ENCODE peak calls at places on chromosomes 1 and 21, in six cellular contexts. B, A, V, Q, H and K are unnamed samples.

GRCh38 chr1:207091185-207091906 is 2.7 kb downstream of the C4BPB start:
- DNase-seq in A (no peak), Q (no peak), B (no peak), V (no peak), H (no peak), K (no peak)

GRCh38 chr1:19032701-19033515 is 76.4 kb upstream of the IFFO2 start:
- DNase-seq in B (no peak), Q (peak), V (no peak), A (no peak), H (no peak), K (no peak)

GRCh38 chr1:6358757-6359567 is 34.6 kb downstream of the ACOT7 start:
- DNase-seq in V (no peak), B (no peak), Q (no peak), A (peak), H (no peak), K (peak)

GRCh38 chr1:43541721-43542401 is 11.2 kb downstream of the PTPRF start:
- DNase-seq in B (no peak), H (no peak), Q (peak), A (no peak), V (peak), K (peak)

GRCh38 chr21:44557491-44558328 is 885 bp downstream of the KRTAP10-3 start:
- DNase-seq in B (no peak), A (no peak), H (no peak), Q (no peak), V (no peak), K (no peak)

GRCh38 chr1:196467230-196467629 is 141.0 kb downstream of the KCNT2 start:
- DNase-seq in A (peak), B (no peak), V (no peak), H (no peak), Q (no peak), K (no peak)

GRCh38 chr1:94067196-94067595 is 53.8 kb downstream of the ABCA4 start:
- DNase-seq in H (no peak), B (no peak), Q (no peak), V (no peak), A (peak), K (no peak)

GRCh38 chr1:111735858-111736544 is 3.2 kb downstream of the INKA2 start:
- DNase-seq in A (peak), V (no peak), H (no peak), B (no peak), Q (no peak), K (peak)

GRCh38 chr1:153534933-153535663 is 693 bp downstream of the S100A6 start:
- DNase-seq in H (no peak), V (peak), A (peak), Q (no peak), B (no peak), K (peak)

GRCh38 chr1:200329208-200329882 is 80.5 kb downstream of the ZNF281 start:
- DNase-seq in B (no peak), Q (no peak), H (no peak), A (no peak), V (no peak), K (no peak)

GRCh38 chr1:210340751-210341328 is 12.1 kb downstream of the HHAT start:
- DNase-seq in A (no peak), H (no peak), V (no peak), Q (no peak), B (no peak), K (no peak)

GRCh38 chr21:36079010-36079649 is 9.3 kb downstream of the CBR1 start:
- DNase-seq in B (no peak), Q (no peak), V (no peak), H (no peak), A (no peak), K (no peak)

GRCh38 chr1:223394242-223394641 is 1.0 kb downstream of the CCDC185 start:
- DNase-seq in H (no peak), A (no peak), V (no peak), Q (no peak), B (no peak), K (no peak)

GRCh38 chr1:3821004-3821933 is 25.0 kb upstream of the LRRC47 start:
- DNase-seq in A (no peak), Q (no peak), H (no peak), V (no peak), B (no peak), K (no peak)

GRCh38 chr1:212218911-212219310 is 66.3 kb upstream of the PPP2R5A start:
- DNase-seq in H (no peak), B (no peak), A (peak), V (no peak), Q (no peak), K (no peak)